ENCODE peak calls at places on chromosome 3, in four cellular contexts. One of them, this sample, is unnamed.

GRCh38 chr3:158845748-158846350 is 44.0 kb downstream of the MFSD1 start:
- DNase-seq in thoracic aorta: no peak
- DNase-seq in heart left ventricle: no peak
- DNase-seq in progenitor cell of endocrine pancreas: peak; percentile 30
- DNase-seq in this sample: no peak

GRCh38 chr3:45088959-45089358 is 57.2 kb downstream of the CDCP1 start:
- DNase-seq in thoracic aorta: no peak
- DNase-seq in heart left ventricle: no peak
- DNase-seq in progenitor cell of endocrine pancreas: no peak
- DNase-seq in this sample: no peak

GRCh38 chr3:38538773-38539353 is 42.7 kb downstream of the EXOG start:
- DNase-seq in thoracic aorta: no peak
- DNase-seq in heart left ventricle: no peak
- DNase-seq in progenitor cell of endocrine pancreas: no peak
- DNase-seq in this sample: no peak

GRCh38 chr3:178684881-178685590 is 148.8 kb downstream of the KCNMB2 start:
- DNase-seq in thoracic aorta: no peak
- DNase-seq in heart left ventricle: no peak
- DNase-seq in progenitor cell of endocrine pancreas: peak; percentile 23
- DNase-seq in this sample: no peak

GRCh38 chr3:141412087-141412935 is 44.0 kb downstream of the ZBTB38 start:
- DNase-seq in thoracic aorta: no peak
- DNase-seq in heart left ventricle: peak; percentile 62
- DNase-seq in progenitor cell of endocrine pancreas: no peak
- DNase-seq in this sample: peak; percentile 72

GRCh38 chr3:163384383-163384782 is 1693.9 kb downstream of the SI start:
- DNase-seq in thoracic aorta: no peak
- DNase-seq in heart left ventricle: no peak
- DNase-seq in progenitor cell of endocrine pancreas: no peak
- DNase-seq in this sample: no peak

GRCh38 chr3:186054481-186055399 is 54.1 kb downstream of the ETV5 start:
- DNase-seq in thoracic aorta: no peak
- DNase-seq in heart left ventricle: no peak
- DNase-seq in progenitor cell of endocrine pancreas: no peak
- DNase-seq in this sample: no peak

GRCh38 chr3:128217702-128218475 is 64.6 kb downstream of the EEFSEC start:
- DNase-seq in thoracic aorta: no peak
- DNase-seq in heart left ventricle: no peak
- DNase-seq in progenitor cell of endocrine pancreas: no peak
- DNase-seq in this sample: peak; percentile 11

GRCh38 chr3:62318752-62319569 is 54.4 kb downstream of the FEZF2 start:
- DNase-seq in thoracic aorta: peak; percentile 65
- DNase-seq in heart left ventricle: peak; percentile 82
- DNase-seq in progenitor cell of endocrine pancreas: peak; percentile 85
- DNase-seq in this sample: peak; percentile 46

GRCh38 chr3:143291826-143292447 is 172.4 kb downstream of the CHST2 start:
- DNase-seq in thoracic aorta: no peak
- DNase-seq in heart left ventricle: peak; percentile 28
- DNase-seq in progenitor cell of endocrine pancreas: no peak
- DNase-seq in this sample: no peak

GRCh38 chr3:46897031-46897430 is 19.5 kb downstream of the PTH1R start:
- DNase-seq in thoracic aorta: no peak
- DNase-seq in heart left ventricle: no peak
- DNase-seq in progenitor cell of endocrine pancreas: no peak
- DNase-seq in this sample: no peak

GRCh38 chr3:71652786-71653419 is 69.4 kb upstream of the FOXP1 start:
- DNase-seq in thoracic aorta: no peak
- DNase-seq in heart left ventricle: no peak
- DNase-seq in progenitor cell of endocrine pancreas: no peak
- DNase-seq in this sample: no peak

GRCh38 chr3:148992027-148992634 is 791 bp downstream of the GYG1 start:
- DNase-seq in thoracic aorta: peak; percentile 20
- DNase-seq in heart left ventricle: peak; percentile 63
- DNase-seq in progenitor cell of endocrine pancreas: peak; percentile 28
- DNase-seq in this sample: no peak

GRCh38 chr3:174342941-174343431 is 516.1 kb upstream of the NAALADL2 start:
- DNase-seq in thoracic aorta: no peak
- DNase-seq in heart left ventricle: no peak
- DNase-seq in progenitor cell of endocrine pancreas: no peak
- DNase-seq in this sample: no peak

GRCh38 chr3:141373768-141374526 is 5.6 kb downstream of the ZBTB38 start:
- DNase-seq in thoracic aorta: no peak
- DNase-seq in heart left ventricle: no peak
- DNase-seq in progenitor cell of endocrine pancreas: no peak
- DNase-seq in this sample: no peak

GRCh38 chr3:11642455-11643162 is 1.1 kb downstream of the VGLL4 start:
- DNase-seq in thoracic aorta: peak; percentile 31
- DNase-seq in heart left ventricle: peak; percentile 79
- DNase-seq in progenitor cell of endocrine pancreas: peak; percentile 21
- DNase-seq in this sample: peak; percentile 43

GRCh38 chr3:42711491-42712343 is 9.1 kb upstream of the HHATL start:
- DNase-seq in thoracic aorta: no peak
- DNase-seq in heart left ventricle: no peak
- DNase-seq in progenitor cell of endocrine pancreas: no peak
- DNase-seq in this sample: no peak

GRCh38 chr3:122784436-122784835 is 9.2 kb downstream of the HSPBAP1 start:
- DNase-seq in thoracic aorta: no peak
- DNase-seq in heart left ventricle: no peak
- DNase-seq in progenitor cell of endocrine pancreas: no peak
- DNase-seq in this sample: no peak

GRCh38 chr3:171309906-171310359 is 150.3 kb downstream of the TNIK start:
- DNase-seq in thoracic aorta: no peak
- DNase-seq in heart left ventricle: no peak
- DNase-seq in progenitor cell of endocrine pancreas: no peak
- DNase-seq in this sample: no peak

GRCh38 chr3:106261915-106262683 is 393.3 kb upstream of the CBLB start:
- DNase-seq in thoracic aorta: no peak
- DNase-seq in heart left ventricle: no peak
- DNase-seq in progenitor cell of endocrine pancreas: no peak
- DNase-seq in this sample: no peak

GRCh38 chr3:8338424-8338823 is 163.2 kb upstream of the LMCD1 start:
- DNase-seq in thoracic aorta: no peak
- DNase-seq in heart left ventricle: no peak
- DNase-seq in progenitor cell of endocrine pancreas: no peak
- DNase-seq in this sample: no peak

GRCh38 chr3:8341853-8342252 is 159.8 kb upstream of the LMCD1 start:
- DNase-seq in thoracic aorta: no peak
- DNase-seq in heart left ventricle: no peak
- DNase-seq in progenitor cell of endocrine pancreas: no peak
- DNase-seq in this sample: no peak

DNA sequence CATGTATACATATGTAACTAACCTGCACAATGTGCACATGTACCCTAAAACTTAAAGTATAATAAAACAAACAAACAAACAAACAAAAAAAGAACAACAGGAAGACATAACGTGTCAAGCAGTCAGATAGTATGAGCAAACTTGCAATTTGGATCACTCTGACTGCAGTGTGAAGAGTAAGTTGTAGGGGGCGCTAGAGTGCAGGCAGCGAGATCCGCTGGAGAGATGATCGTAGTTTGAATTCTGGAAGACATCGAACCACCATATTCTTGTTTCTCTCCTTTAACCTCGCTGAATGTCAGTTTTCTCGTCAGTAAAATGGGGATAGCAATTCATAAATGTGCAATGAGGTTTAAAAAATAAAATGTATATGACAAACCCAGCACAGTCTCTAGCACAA is 165.2 kb upstream of the LMCD1 start:
- DNase-seq in thoracic aorta: no peak
- DNase-seq in heart left ventricle: no peak
- DNase-seq in progenitor cell of endocrine pancreas: no peak
- DNase-seq in this sample: no peak
- TF ChIP-seq CTCF in thoracic aorta: no peak
- TF ChIP-seq CTCF in heart left ventricle: no peak
- TF ChIP-seq CTCF in progenitor cell of endocrine pancreas: peak; percentile 24
- TF ChIP-seq CTCF in this sample: peak; percentile 14

DNA sequence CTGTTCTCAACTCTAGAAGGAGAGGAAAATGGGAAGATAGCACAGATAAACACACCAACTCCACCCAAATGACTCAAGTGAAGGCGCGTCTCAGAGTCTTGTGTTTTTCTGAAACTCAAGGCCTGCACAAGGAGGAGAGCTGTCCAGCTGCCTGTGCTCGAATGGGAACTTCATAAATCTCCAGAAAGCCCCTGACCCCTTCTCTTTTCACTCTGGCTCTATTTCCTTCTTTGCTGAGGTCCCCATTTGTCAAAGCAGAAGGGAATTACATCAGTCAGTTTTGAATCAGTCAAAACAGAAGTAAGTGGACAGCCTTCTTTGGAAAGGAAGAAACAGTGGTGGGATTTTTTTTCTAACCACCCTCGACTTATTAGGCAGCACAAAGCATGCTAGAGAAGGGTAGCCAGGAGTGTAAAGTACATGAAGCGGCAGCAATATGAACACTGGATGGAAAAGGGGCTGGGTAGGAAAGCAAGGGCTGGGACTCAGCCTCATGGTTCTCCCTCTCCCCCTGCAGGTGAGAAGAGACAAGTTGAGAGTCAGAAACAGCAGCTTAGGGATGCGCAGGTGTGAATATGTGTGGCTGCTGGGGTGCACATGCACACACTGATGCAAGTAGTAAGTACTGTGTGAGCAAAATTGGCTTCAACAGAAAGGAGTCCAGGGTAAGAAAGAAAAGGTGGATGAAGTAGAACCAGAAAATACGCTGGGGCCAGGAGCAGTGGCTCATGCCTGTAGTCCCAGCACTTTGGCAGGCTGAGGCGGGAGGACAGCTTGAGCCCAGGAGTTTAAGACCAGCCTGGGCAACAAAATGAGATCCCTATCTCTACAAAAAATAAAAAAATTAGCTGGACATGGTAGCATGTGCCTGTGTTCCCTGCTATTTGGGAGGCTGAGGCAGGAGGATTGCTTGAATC is 36.6 kb upstream of the MAGEF1 start:
- DNase-seq in thoracic aorta: no peak
- DNase-seq in heart left ventricle: no peak
- DNase-seq in progenitor cell of endocrine pancreas: no peak
- DNase-seq in this sample: no peak
- TF ChIP-seq CTCF in thoracic aorta: no peak
- TF ChIP-seq CTCF in heart left ventricle: no peak
- TF ChIP-seq CTCF in progenitor cell of endocrine pancreas: peak; percentile 54
- TF ChIP-seq CTCF in this sample: peak; percentile 26

DNA sequence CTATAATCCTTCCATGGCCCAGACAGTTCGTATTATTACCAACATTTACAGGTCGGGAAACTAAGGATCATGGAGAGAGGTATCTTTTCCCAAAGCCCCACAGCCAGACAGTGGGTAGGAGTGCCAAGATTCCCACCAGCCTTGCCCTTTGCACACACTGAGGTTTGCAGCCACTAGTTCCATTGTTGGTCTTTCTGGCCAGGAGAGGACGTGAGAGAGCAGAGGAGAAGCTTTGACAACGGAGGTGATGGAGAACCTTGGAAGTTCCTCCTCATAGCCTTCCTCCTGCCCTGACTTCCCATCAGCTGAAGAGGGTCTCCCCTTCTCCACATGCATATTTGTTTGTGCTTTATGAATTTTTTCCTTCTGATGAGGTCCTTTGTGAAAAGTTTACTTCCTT is 50.5 kb upstream of the PLCL2 start:
- DNase-seq in thoracic aorta: no peak
- DNase-seq in heart left ventricle: no peak
- DNase-seq in progenitor cell of endocrine pancreas: no peak
- DNase-seq in this sample: no peak
- TF ChIP-seq CTCF in thoracic aorta: no peak
- TF ChIP-seq CTCF in heart left ventricle: no peak
- TF ChIP-seq CTCF in progenitor cell of endocrine pancreas: no peak
- TF ChIP-seq CTCF in this sample: no peak

GRCh38 chr3:195258449-195259145 is 12.4 kb downstream of the XXYLT1 start:
- DNase-seq in thoracic aorta: no peak
- DNase-seq in heart left ventricle: no peak
- DNase-seq in progenitor cell of endocrine pancreas: no peak
- DNase-seq in this sample: no peak

GRCh38 chr3:195259146-195259563 is 11.8 kb downstream of the XXYLT1 start:
- DNase-seq in thoracic aorta: no peak
- DNase-seq in heart left ventricle: no peak
- DNase-seq in progenitor cell of endocrine pancreas: no peak
- DNase-seq in this sample: no peak

GRCh38 chr3:195261925-195262324 is 9.0 kb downstream of the XXYLT1 start:
- DNase-seq in thoracic aorta: no peak
- DNase-seq in heart left ventricle: no peak
- DNase-seq in progenitor cell of endocrine pancreas: no peak
- DNase-seq in this sample: no peak

GRCh38 chr3:195259564-195260285 is 11.2 kb downstream of the XXYLT1 start:
- DNase-seq in thoracic aorta: peak; percentile 76
- DNase-seq in heart left ventricle: peak; percentile 91
- DNase-seq in progenitor cell of endocrine pancreas: peak; percentile 80
- DNase-seq in this sample: peak; percentile 91

GRCh38 chr3:195260286-195260905 is 10.6 kb downstream of the XXYLT1 start:
- DNase-seq in thoracic aorta: no peak
- DNase-seq in heart left ventricle: peak; percentile 46
- DNase-seq in progenitor cell of endocrine pancreas: no peak
- DNase-seq in this sample: no peak
- TF ChIP-seq CTCF in thoracic aorta: peak; percentile 42
- TF ChIP-seq CTCF in heart left ventricle: no peak
- TF ChIP-seq CTCF in progenitor cell of endocrine pancreas: no peak
- TF ChIP-seq CTCF in this sample: no peak

DNA sequence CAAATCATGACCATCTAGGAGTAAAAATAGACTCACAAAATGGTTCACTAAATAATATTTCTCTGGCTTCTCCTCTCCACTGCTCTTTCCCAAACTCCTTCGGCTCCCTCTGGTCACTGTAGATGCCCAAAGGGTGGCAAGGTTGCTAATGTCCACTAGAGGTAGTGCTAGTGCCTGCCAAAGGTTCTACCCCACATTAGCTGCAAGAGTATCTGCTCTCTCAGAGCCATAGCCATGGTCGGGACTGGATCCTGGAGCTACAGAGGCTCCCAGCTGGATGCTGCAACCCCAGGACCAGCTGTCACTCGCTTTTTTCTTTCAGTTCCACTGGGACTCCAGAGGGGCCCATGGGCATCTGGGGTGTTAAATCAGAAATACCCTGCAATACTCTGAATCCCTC is 8.5 kb downstream of the HTR3D start:
- DNase-seq in thoracic aorta: no peak
- DNase-seq in heart left ventricle: no peak
- DNase-seq in progenitor cell of endocrine pancreas: no peak
- DNase-seq in this sample: no peak
- TF ChIP-seq CTCF in thoracic aorta: no peak
- TF ChIP-seq CTCF in heart left ventricle: peak; percentile 12
- TF ChIP-seq CTCF in progenitor cell of endocrine pancreas: peak; percentile 30
- TF ChIP-seq CTCF in this sample: peak; percentile 47

GRCh38 chr3:80439490-80439889 is 671.7 kb upstream of the ROBO1 start:
- DNase-seq in thoracic aorta: no peak
- DNase-seq in heart left ventricle: no peak
- DNase-seq in progenitor cell of endocrine pancreas: no peak
- DNase-seq in this sample: no peak
- TF ChIP-seq CTCF in thoracic aorta: no peak
- TF ChIP-seq CTCF in heart left ventricle: no peak
- TF ChIP-seq CTCF in progenitor cell of endocrine pancreas: no peak
- TF ChIP-seq CTCF in this sample: no peak

DNA sequence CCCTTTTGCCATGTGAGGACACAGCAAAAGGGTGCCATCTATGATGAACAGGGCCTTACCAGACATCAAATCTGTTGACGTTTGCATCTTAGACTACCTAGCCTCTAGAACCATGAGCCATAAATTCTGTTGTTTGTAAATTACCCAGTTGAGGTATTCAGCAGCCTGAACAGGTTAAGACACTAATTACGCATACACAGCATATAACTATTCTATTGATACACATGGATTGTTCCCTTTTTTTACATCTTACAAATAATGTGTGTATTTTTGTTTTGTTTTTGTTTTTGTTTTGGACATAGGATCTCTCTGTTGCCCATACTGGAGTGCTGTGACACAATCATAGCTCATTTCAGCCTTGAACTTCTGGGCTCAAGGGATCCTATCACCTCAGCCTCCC is 255.5 kb downstream of the OPA1 start:
- DNase-seq in thoracic aorta: no peak
- DNase-seq in heart left ventricle: no peak
- DNase-seq in progenitor cell of endocrine pancreas: no peak
- DNase-seq in this sample: no peak
- TF ChIP-seq CTCF in thoracic aorta: no peak
- TF ChIP-seq CTCF in heart left ventricle: no peak
- TF ChIP-seq CTCF in progenitor cell of endocrine pancreas: no peak
- TF ChIP-seq CTCF in this sample: no peak